ENCODE peak calls at places on chromosomes 7 and 10, in four cellular contexts. One of them, this sample, is unnamed.

GRCh38 chr7:27173412-27174076 is 576 bp downstream of the HOXA10 start:
- DNase-seq in HTR-8/SVneo: no peak
- DNase-seq in amygdala: no peak
- DNase-seq in T1000: peak
- DNase-seq in this sample: no peak

GRCh38 chr7:83863906-83864305 is 215.0 kb upstream of the SEMA3E start:
- DNase-seq in T1000: no peak
- DNase-seq in HTR-8/SVneo: no peak
- DNase-seq in amygdala: no peak
- DNase-seq in this sample: no peak

GRCh38 chr7:27164381-27165088 is 802 bp downstream of the HOXA9 start:
- DNase-seq in HTR-8/SVneo: no peak
- DNase-seq in amygdala: no peak
- DNase-seq in T1000: no peak
- DNase-seq in this sample: no peak

GRCh38 chr7:91288208-91288824 is 24.1 kb downstream of the FZD1 start:
- DNase-seq in HTR-8/SVneo: no peak
- DNase-seq in T1000: no peak
- DNase-seq in amygdala: no peak
- DNase-seq in this sample: no peak

GRCh38 chr10:110426294-110427153 is 71.2 kb upstream of the DUSP5 start:
- DNase-seq in amygdala: no peak
- DNase-seq in T1000: no peak
- DNase-seq in HTR-8/SVneo: no peak
- DNase-seq in this sample: no peak

GRCh38 chr7:116687801-116688201 is 15.8 kb downstream of the MET start:
- DNase-seq in HTR-8/SVneo: peak
- DNase-seq in T1000: no peak
- DNase-seq in amygdala: no peak
- DNase-seq in this sample: no peak

GRCh38 chr10:95467162-95467599 is 94.0 kb downstream of the SORBS1 start:
- DNase-seq in HTR-8/SVneo: no peak
- DNase-seq in amygdala: no peak
- DNase-seq in T1000: no peak
- DNase-seq in this sample: no peak

GRCh38 chr7:101557978-101558741 is 70.9 kb downstream of the MYL10 start:
- DNase-seq in T1000: no peak
- DNase-seq in amygdala: no peak
- DNase-seq in HTR-8/SVneo: no peak
- DNase-seq in this sample: no peak